ENCODE peak calls at places on chromosomes 12 and 14, in six cellular contexts. A is A549, W is tibial artery, K is HFFc6, P is DND-41, C is HFF-Myc. Q is an unnamed sample.

GRCh38 chr12:74689071-74689655 is 151.5 kb downstream of the ATXN7L3B start:
- DNase-seq in C (peak; percentile 20), P (no peak), A (peak; percentile 7), K (peak; percentile 61), W (no peak), Q (no peak)

GRCh38 chr14:22487941-22488340 is 101.1 kb downstream of the DAD1 start:
- DNase-seq in K (no peak), P (no peak), A (no peak), W (no peak), C (no peak), Q (no peak)

GRCh38 chr14:97058589-97058988 is 261.4 kb downstream of the VRK1 start:
- DNase-seq in K (no peak), W (no peak), C (no peak), A (no peak), P (no peak), Q (no peak)

GRCh38 chr14:78010688-78011087 is 159.5 kb upstream of the NRXN3 start:
- DNase-seq in W (peak; percentile 62), C (no peak), P (no peak), K (peak; percentile 8), A (no peak), Q (no peak)

GRCh38 chr14:36988568-36988967 is 183.8 kb downstream of the SLC25A21 start:
- DNase-seq in K (peak; percentile 25), C (no peak), P (no peak), A (no peak), W (no peak), Q (no peak)

GRCh38 chr12:80714055-80714454 is 2.7 kb upstream of the MYF5 start:
- DNase-seq in C (no peak), W (no peak), K (no peak), P (no peak), A (no peak), Q (no peak)

GRCh38 chr14:103736546-103737431 is 21.2 kb downstream of the ZFYVE21 start:
- DNase-seq in A (no peak), K (no peak), C (no peak), W (peak; percentile 82), P (no peak), Q (no peak)

GRCh38 chr14:69573841-69574265 is 818 bp downstream of the CCDC177 start:
- DNase-seq in P (no peak), W (no peak), K (no peak), A (no peak), C (no peak), Q (peak; percentile 41)

GRCh38 chr12:12441891-12442461 is 85.1 kb downstream of the BORCS5 start:
- DNase-seq in P (peak; percentile 34), K (peak; percentile 35), W (no peak), C (no peak), A (no peak), Q (peak; percentile 38)

DNA sequence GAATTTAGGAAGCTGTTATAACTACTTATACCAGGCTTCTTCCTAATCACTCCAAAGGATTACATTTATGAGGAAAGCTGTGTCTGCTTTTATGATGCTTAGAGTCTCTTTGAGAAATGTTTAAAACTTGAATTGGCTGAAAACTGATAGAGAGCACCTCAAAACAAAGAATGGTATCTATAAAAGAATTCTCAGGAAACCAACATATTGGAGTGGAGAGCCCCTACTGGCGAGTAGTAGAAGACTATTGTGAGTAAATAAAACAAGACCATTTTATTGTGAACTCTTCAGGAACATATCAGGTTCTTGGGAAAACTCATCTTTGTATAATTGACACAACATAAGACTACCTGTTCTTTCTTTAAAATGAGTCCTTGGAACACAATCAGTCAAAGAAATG is 578.6 kb downstream of the RERGL start:
- DNase-seq in W (no peak), P (no peak), A (peak; percentile 6), C (no peak), K (no peak), Q (no peak)
- TF ChIP-seq CTCF in W (no peak), P (peak; percentile 15), A (peak; percentile 26), C (no peak), K (no peak), Q (no peak)

GRCh38 chr14:46951103-46951502 is 299.5 kb upstream of the RPL10L start:
- DNase-seq in W (no peak), A (no peak), K (no peak), C (no peak), P (no peak), Q (no peak)
- TF ChIP-seq CTCF in W (no peak), A (no peak), K (no peak), C (no peak), P (no peak), Q (no peak)

GRCh38 chr14:104926619-104927431 is 2.1 kb downstream of the PLD4 start:
- DNase-seq in C (no peak), W (no peak), K (no peak), P (no peak), A (no peak), Q (peak; percentile 94)
- TF ChIP-seq CTCF in C (no peak), W (no peak), K (peak; percentile 9), P (no peak), A (no peak), Q (no peak)

DNA sequence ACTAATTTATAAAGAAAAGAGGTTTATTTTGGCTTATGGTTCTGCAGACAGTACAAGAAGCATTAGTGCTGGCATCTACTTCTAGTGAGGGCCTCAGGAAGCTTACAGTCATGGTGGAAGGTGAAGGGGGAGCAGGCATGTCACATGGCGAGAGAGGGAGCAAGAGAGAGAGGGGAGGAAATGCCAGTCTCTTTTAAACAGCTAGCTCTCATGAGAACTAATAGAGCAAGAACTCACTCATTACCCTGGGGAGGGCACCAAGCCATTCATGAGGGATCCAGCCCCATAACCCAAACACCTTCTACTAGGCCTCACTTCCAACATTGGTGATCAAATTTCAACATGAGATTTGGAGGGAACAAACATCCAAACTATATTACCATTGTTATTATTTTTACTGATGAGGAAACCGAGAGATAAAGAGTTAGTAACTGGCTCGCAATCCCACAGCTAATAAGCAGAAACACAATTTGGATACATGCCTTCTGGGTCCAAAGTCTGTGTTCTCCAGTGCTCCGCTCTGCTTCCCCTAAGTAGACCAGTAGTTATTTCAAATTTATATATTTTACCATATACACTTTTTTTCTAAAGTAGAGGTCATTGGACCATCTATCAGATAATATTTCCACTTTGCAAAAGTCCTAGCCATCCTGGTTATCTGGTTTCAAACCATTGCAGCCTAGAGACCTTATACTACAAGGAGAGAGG is 9.7 kb downstream of the SLC35E3 start:
- DNase-seq in A (no peak), P (no peak), C (no peak), K (no peak), W (no peak), Q (no peak)
- TF ChIP-seq CTCF in A (no peak), P (no peak), C (no peak), K (no peak), W (no peak), Q (no peak)

GRCh38 chr14:92457018-92457565 is 56.5 kb upstream of the RIN3 start:
- DNase-seq in A (no peak), K (no peak), P (no peak), W (no peak), C (no peak), Q (no peak)
- TF ChIP-seq CTCF in A (no peak), K (peak; percentile 29), P (no peak), W (no peak), C (no peak), Q (no peak)

GRCh38 chr14:105144666-105145380 is 23.8 kb downstream of the JAG2 start:
- DNase-seq in C (no peak), K (no peak), P (no peak), A (no peak), W (peak; percentile 12), Q (peak; percentile 22)
- TF ChIP-seq CTCF in C (no peak), K (peak; percentile 17), P (peak; percentile 21), A (no peak), W (no peak), Q (no peak)

GRCh38 chr12:109203480-109203879 is 87.1 kb downstream of the ACACB start:
- DNase-seq in A (no peak), P (no peak), W (no peak), K (no peak), C (no peak), Q (no peak)
- TF ChIP-seq CTCF in A (no peak), P (peak; percentile 4), W (no peak), K (no peak), C (no peak), Q (no peak)

DNA sequence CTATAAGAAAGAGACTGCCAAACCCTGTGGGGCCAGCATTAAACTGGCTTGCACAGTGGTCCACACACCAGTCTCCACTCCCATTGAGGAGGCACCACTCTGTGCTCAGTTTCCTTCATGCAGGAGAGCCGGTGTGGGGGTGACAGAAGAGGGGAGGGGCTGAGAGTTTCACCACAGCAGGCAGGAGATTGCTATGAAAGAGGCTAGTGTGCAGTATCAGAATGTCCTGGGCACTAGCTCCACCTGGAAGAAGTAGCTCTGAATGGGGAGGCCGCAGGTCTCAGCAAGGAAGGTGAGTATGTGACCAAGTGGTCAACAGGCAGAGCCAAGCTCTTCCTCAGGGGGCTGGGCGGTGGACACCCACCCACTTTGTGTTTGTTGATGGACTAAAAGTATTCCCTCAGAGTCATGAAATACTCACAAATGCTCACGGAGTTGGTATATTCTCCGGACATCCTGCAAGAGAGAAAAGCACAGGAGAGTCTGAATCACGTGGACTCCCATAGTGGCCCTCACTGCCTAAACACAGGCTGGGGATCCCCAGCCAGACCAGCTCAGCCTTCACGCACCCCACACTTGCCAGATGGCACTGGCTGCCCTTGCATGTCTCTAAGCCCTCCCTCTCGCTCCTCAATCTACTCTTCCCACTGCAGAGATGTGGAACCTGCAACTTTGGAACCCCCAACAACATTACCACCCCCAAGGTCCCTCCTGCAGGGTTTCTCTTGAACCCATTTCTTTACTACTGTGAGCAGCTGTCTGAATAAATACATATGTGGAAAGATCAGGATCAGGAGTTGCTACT is 7.8 kb upstream of the KRT72 start:
- DNase-seq in W (no peak), C (no peak), P (no peak), A (no peak), K (no peak), Q (no peak)
- TF ChIP-seq CTCF in W (no peak), C (no peak), P (no peak), A (no peak), K (no peak), Q (no peak)

GRCh38 chr12:130049666-130050065 is 112.6 kb upstream of the FZD10 start:
- DNase-seq in C (no peak), W (no peak), K (no peak), P (no peak), A (no peak), Q (no peak)
- TF ChIP-seq CTCF in C (no peak), W (no peak), K (peak; percentile 10), P (no peak), A (no peak), Q (no peak)

DNA sequence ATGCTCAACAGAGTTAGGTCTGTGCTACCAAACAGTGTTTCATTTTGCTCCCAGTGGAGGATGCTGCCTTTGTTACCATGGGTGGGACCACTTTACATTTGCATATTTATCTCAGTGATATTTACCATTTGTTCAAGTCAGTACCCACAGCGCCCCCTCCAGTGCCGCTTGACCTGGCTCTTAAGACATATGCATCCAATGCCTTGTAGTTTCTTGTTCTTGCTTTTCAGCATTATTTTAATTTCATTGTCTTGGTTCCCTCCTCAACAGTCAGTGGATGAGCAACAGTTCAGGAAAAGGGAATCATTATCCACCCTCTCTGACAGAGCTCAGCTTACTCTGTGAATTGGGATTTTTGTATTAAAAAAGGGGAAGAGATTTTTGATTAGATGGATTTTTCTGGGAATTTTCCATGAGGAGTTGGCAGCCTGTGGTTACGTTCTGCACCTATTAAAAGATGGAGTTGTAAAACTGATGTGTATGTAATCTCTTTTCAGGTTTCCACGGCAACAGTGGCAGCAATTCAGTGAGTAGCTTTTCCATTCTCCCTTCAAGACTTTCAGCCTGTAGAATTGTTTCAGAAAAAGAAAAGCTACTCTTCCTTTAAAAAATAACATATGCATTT is 240.5 kb upstream of the DAAM1 start:
- DNase-seq in C (no peak), P (no peak), W (no peak), K (no peak), A (no peak), Q (no peak)
- TF ChIP-seq CTCF in C (no peak), P (no peak), W (no peak), K (peak; percentile 34), A (no peak), Q (no peak)

Q was measured in GM13977.